ENCODE peak calls at places on chromosomes 7 and 10, in five cellular contexts. K is NCI-H2171 treated with DMSO at 0.1 percent for 48 hours; B is GM04504; S is activated CD4-positive, CD25-positive, alpha-beta regulatory T cell treated with anti-CD3 and anti-CD28 coated beads, Interleukin-2, amount 50 U/mL, for 72 hours; J is ELR. Z is an unnamed sample.

GRCh38 chr7:91657386-91658120 is 222.9 kb downstream of the MTERF1 start:
- DNase-seq in K (no peak), B (peak), J (peak), S (no peak), Z (no peak)

GRCh38 chr10:116912162-116912561 is 62.9 kb downstream of the ENO4 start:
- DNase-seq in S (no peak), K (no peak), J (no peak), B (no peak), Z (no peak)

GRCh38 chr10:26790596-26790995 is 70.2 kb downstream of the ABI1 start:
- DNase-seq in J (peak), K (no peak), B (no peak), S (no peak), Z (no peak)

GRCh38 chr10:106987362-106987761 is 177.1 kb downstream of the SORCS1 start:
- DNase-seq in B (no peak), S (no peak), J (no peak), K (no peak), Z (no peak)

GRCh38 chr7:139656387-139656786 is 121.4 kb downstream of the HIPK2 start:
- DNase-seq in S (no peak), K (no peak), J (no peak), B (no peak), Z (no peak)

GRCh38 chr10:89047397-89047796 is 56.8 kb downstream of the FAS start:
- DNase-seq in K (no peak), J (no peak), B (no peak), S (no peak), Z (no peak)

GRCh38 chr10:106082865-106083264 is 1081.6 kb downstream of the SORCS1 start:
- DNase-seq in K (no peak), B (no peak), S (no peak), J (peak), Z (no peak)

GRCh38 chr7:5697754-5698487 is 83.5 kb downstream of the RNF216 start:
- DNase-seq in K (no peak), S (no peak), J (no peak), B (no peak), Z (no peak)

GRCh38 chr10:12381536-12382156 is 32.3 kb downstream of the CAMK1D start:
- DNase-seq in J (no peak), K (no peak), B (no peak), S (no peak), Z (no peak)

GRCh38 chr7:142854505-142855400 is at the start of gene EPHB6:
- DNase-seq in B (peak), J (peak), S (peak), K (no peak), Z (peak)

GRCh38 chr10:86085686-86086085 is 280.9 kb downstream of the GRID1 start:
- DNase-seq in J (no peak), S (no peak), K (no peak), B (no peak), Z (no peak)

GRCh38 chr10:7026818-7027217 is 384.0 kb downstream of the SFMBT2 start:
- DNase-seq in J (no peak), K (no peak), S (no peak), B (no peak), Z (no peak)

GRCh38 chr7:75740846-75741497 is 2.2 kb upstream of the HIP1 start:
- DNase-seq in J (no peak), K (no peak), B (no peak), S (no peak), Z (no peak)

GRCh38 chr7:114889646-114890285 is 32.1 kb upstream of the MDFIC start:
- DNase-seq in K (no peak), B (peak), S (no peak), J (peak), Z (peak)

GRCh38 chr10:128116851-128117615 is 9.2 kb downstream of the MKI67 start:
- DNase-seq in K (no peak), B (no peak), J (peak), S (no peak), Z (no peak)

GRCh38 chr10:36448760-36449681 is 676.4 kb upstream of the ANKRD30A start:
- DNase-seq in J (no peak), B (no peak), K (peak), S (no peak), Z (no peak)

GRCh38 chr7:7304705-7305475 is 122.5 kb downstream of the C1GALT1 start:
- DNase-seq in J (no peak), S (no peak), B (no peak), K (no peak), Z (no peak)

GRCh38 chr7:99006739-99007424 is 128.6 kb downstream of the TRRAP start:
- DNase-seq in J (no peak), K (no peak), S (no peak), B (no peak), Z (no peak)

GRCh38 chr10:125083576-125083920 is 76.8 kb downstream of the CTBP2 start:
- DNase-seq in B (peak), J (peak), K (no peak), S (no peak), Z (no peak)

GRCh38 chr10:44627591-44628354 is 242.9 kb upstream of the CXCL12 start:
- DNase-seq in J (peak), B (peak), S (no peak), K (no peak), Z (no peak)

GRCh38 chr7:131013716-131014115 is 279.7 kb upstream of the KLF14 start:
- DNase-seq in J (no peak), K (no peak), B (no peak), S (no peak), Z (no peak)

GRCh38 chr7:86844608-86845007 is 200.9 kb downstream of the GRM3 start:
- DNase-seq in B (no peak), K (no peak), J (no peak), S (no peak), Z (no peak)

GRCh38 chr10:22043327-22043633 is 39.8 kb upstream of the DNAJC1 start:
- DNase-seq in J (no peak), K (no peak), B (no peak), S (no peak), Z (no peak)

GRCh38 chr7:1501487-1502270 is 2.5 kb downstream of the INTS1 start:
- DNase-seq in J (no peak), B (no peak), K (no peak), S (no peak), Z (no peak)

GRCh38 chr10:114550756-114551290 is 107.3 kb downstream of the ABLIM1 start:
- DNase-seq in J (peak), S (no peak), K (peak), B (peak), Z (no peak)

GRCh38 chr7:156096806-156097538 is 284.7 kb upstream of the SHH start:
- DNase-seq in B (no peak), S (no peak), J (no peak), K (no peak), Z (no peak)

GRCh38 chr7:34080513-34080912 is 175.2 kb downstream of the BMPER start:
- DNase-seq in S (no peak), B (no peak), J (peak), K (no peak), Z (no peak)

GRCh38 chr10:96366508-96366907 is 7.7 kb upstream of the OPALIN start:
- DNase-seq in J (peak), S (no peak), B (no peak), K (no peak), Z (no peak)

GRCh38 chr10:114427124-114427852 is 23.0 kb upstream of the AFAP1L2 start:
- DNase-seq in S (no peak), K (no peak), J (no peak), B (no peak), Z (no peak)

GRCh38 chr10:80700252-80700651 is 162.6 kb downstream of the SH2D4B start:
- DNase-seq in S (no peak), J (no peak), K (no peak), B (no peak), Z (no peak)

GRCh38 chr10:125911990-125912389 is 15.6 kb downstream of the FANK1 start:
- DNase-seq in K (no peak), J (no peak), S (no peak), B (no peak), Z (no peak)

GRCh38 chr7:828793-829561 is 3.3 kb upstream of the SUN1 start:
- DNase-seq in S (no peak), B (no peak), J (no peak), K (peak), Z (no peak)

GRCh38 chr10:75779276-75779675 is 347.9 kb downstream of the LRMDA start:
- DNase-seq in B (no peak), K (no peak), S (no peak), J (no peak), Z (no peak)

GRCh38 chr7:135143874-135144668 is 3.8 kb upstream of the TMEM140 start:
- DNase-seq in S (no peak), J (no peak), K (no peak), B (no peak), Z (no peak)

GRCh38 chr10:8075282-8076260 is 21.1 kb downstream of the GATA3 start:
- DNase-seq in B (no peak), J (no peak), K (no peak), S (no peak), Z (no peak)

Z was measured in natural killer cell treated with Interleukin-12 subunit alpha and Interleukin-12 subunit beta and Interleukin-15 and Interleukin-18, amount 100 ng/mL, for 72 hours.